ENCODE peak calls at places on chromosomes 12 and 14, in six cellular contexts. One of them, this sample, is unnamed.

GRCh38 chr12:106599302-106599701 is 16.5 kb downstream of the RFX4 start:
- DNase-seq in aorta: no peak
- DNase-seq in activated naive CD4-positive, alpha-beta T cell treated with anti-CD3 and anti-CD28 coated beads for 36 hours: no peak
- DNase-seq in SW480: no peak
- DNase-seq in fibroblast of lung: no peak
- DNase-seq in AG04450: no peak
- DNase-seq in this sample: no peak

GRCh38 chr14:86858043-86858442 is 1134.9 kb downstream of the GALC start:
- DNase-seq in aorta: no peak
- DNase-seq in activated naive CD4-positive, alpha-beta T cell treated with anti-CD3 and anti-CD28 coated beads for 36 hours: no peak
- DNase-seq in AG04450: no peak
- DNase-seq in SW480: no peak
- DNase-seq in fibroblast of lung: peak; percentile 82
- DNase-seq in this sample: no peak

GRCh38 chr12:66409195-66409871 is 107.0 kb downstream of the HELB start:
- DNase-seq in SW480: peak; percentile 24
- DNase-seq in activated naive CD4-positive, alpha-beta T cell treated with anti-CD3 and anti-CD28 coated beads for 36 hours: peak; percentile 59
- DNase-seq in aorta: no peak
- DNase-seq in AG04450: peak; percentile 61
- DNase-seq in fibroblast of lung: peak; percentile 52
- DNase-seq in this sample: peak; percentile 60

GRCh38 chr12:2359725-2360629 is 307.2 kb downstream of the CACNA1C start:
- DNase-seq in fibroblast of lung: no peak
- DNase-seq in SW480: no peak
- DNase-seq in activated naive CD4-positive, alpha-beta T cell treated with anti-CD3 and anti-CD28 coated beads for 36 hours: no peak
- DNase-seq in aorta: no peak
- DNase-seq in AG04450: no peak
- DNase-seq in this sample: no peak

GRCh38 chr12:47943492-47944359 is 19.7 kb upstream of the TMEM106C start:
- DNase-seq in activated naive CD4-positive, alpha-beta T cell treated with anti-CD3 and anti-CD28 coated beads for 36 hours: no peak
- DNase-seq in AG04450: no peak
- DNase-seq in fibroblast of lung: no peak
- DNase-seq in SW480: peak; percentile 65
- DNase-seq in aorta: no peak
- DNase-seq in this sample: no peak

GRCh38 chr12:82647853-82648252 is 38.9 kb upstream of the TMTC2 start:
- DNase-seq in fibroblast of lung: no peak
- DNase-seq in AG04450: no peak
- DNase-seq in SW480: no peak
- DNase-seq in activated naive CD4-positive, alpha-beta T cell treated with anti-CD3 and anti-CD28 coated beads for 36 hours: no peak
- DNase-seq in aorta: no peak
- DNase-seq in this sample: no peak

GRCh38 chr12:15540025-15540424 is 217.7 kb downstream of the PTPRO start:
- DNase-seq in AG04450: no peak
- DNase-seq in SW480: no peak
- DNase-seq in fibroblast of lung: no peak
- DNase-seq in activated naive CD4-positive, alpha-beta T cell treated with anti-CD3 and anti-CD28 coated beads for 36 hours: no peak
- DNase-seq in aorta: no peak
- DNase-seq in this sample: no peak

GRCh38 chr14:39847191-39847590 is 415.0 kb upstream of the FBXO33 start:
- DNase-seq in aorta: no peak
- DNase-seq in fibroblast of lung: peak; percentile 59
- DNase-seq in SW480: no peak
- DNase-seq in AG04450: no peak
- DNase-seq in activated naive CD4-positive, alpha-beta T cell treated with anti-CD3 and anti-CD28 coated beads for 36 hours: no peak
- DNase-seq in this sample: no peak

GRCh38 chr12:85059594-85059993 is 23.4 kb downstream of the LRRIQ1 start:
- DNase-seq in fibroblast of lung: no peak
- DNase-seq in aorta: no peak
- DNase-seq in SW480: no peak
- DNase-seq in AG04450: no peak
- DNase-seq in activated naive CD4-positive, alpha-beta T cell treated with anti-CD3 and anti-CD28 coated beads for 36 hours: no peak
- DNase-seq in this sample: no peak

GRCh38 chr14:39015360-39015961 is 87.6 kb downstream of the SEC23A start:
- DNase-seq in SW480: peak; percentile 49
- DNase-seq in fibroblast of lung: peak; percentile 44
- DNase-seq in aorta: no peak
- DNase-seq in AG04450: no peak
- DNase-seq in activated naive CD4-positive, alpha-beta T cell treated with anti-CD3 and anti-CD28 coated beads for 36 hours: peak; percentile 51
- DNase-seq in this sample: peak; percentile 43

GRCh38 chr14:78512021-78512420 is 341.8 kb downstream of the NRXN3 start:
- DNase-seq in fibroblast of lung: no peak
- DNase-seq in aorta: no peak
- DNase-seq in SW480: no peak
- DNase-seq in activated naive CD4-positive, alpha-beta T cell treated with anti-CD3 and anti-CD28 coated beads for 36 hours: no peak
- DNase-seq in AG04450: no peak
- DNase-seq in this sample: no peak

GRCh38 chr14:69363964-69364363 is 34.1 kb downstream of the ERH start:
- DNase-seq in fibroblast of lung: no peak
- DNase-seq in AG04450: no peak
- DNase-seq in aorta: no peak
- DNase-seq in SW480: no peak
- DNase-seq in activated naive CD4-positive, alpha-beta T cell treated with anti-CD3 and anti-CD28 coated beads for 36 hours: no peak
- DNase-seq in this sample: no peak

GRCh38 chr12:34402228-34402898 is 380.1 kb downstream of the ALG10 start:
- DNase-seq in fibroblast of lung: no peak
- DNase-seq in aorta: peak; percentile 24
- DNase-seq in activated naive CD4-positive, alpha-beta T cell treated with anti-CD3 and anti-CD28 coated beads for 36 hours: peak; percentile 2
- DNase-seq in AG04450: no peak
- DNase-seq in SW480: no peak
- DNase-seq in this sample: no peak

GRCh38 chr12:78118036-78118435 is 287.3 kb downstream of the NAV3 start:
- DNase-seq in AG04450: no peak
- DNase-seq in aorta: no peak
- DNase-seq in activated naive CD4-positive, alpha-beta T cell treated with anti-CD3 and anti-CD28 coated beads for 36 hours: no peak
- DNase-seq in SW480: no peak
- DNase-seq in fibroblast of lung: no peak
- DNase-seq in this sample: no peak

GRCh38 chr12:124848621-124849380 is 14.9 kb downstream of the SCARB1 start:
- DNase-seq in AG04450: no peak
- DNase-seq in activated naive CD4-positive, alpha-beta T cell treated with anti-CD3 and anti-CD28 coated beads for 36 hours: no peak
- DNase-seq in aorta: no peak
- DNase-seq in SW480: no peak
- DNase-seq in fibroblast of lung: no peak
- DNase-seq in this sample: no peak

GRCh38 chr14:92412912-92413311 is 89.9 kb downstream of the SLC24A4 start:
- DNase-seq in fibroblast of lung: no peak
- DNase-seq in aorta: no peak
- DNase-seq in activated naive CD4-positive, alpha-beta T cell treated with anti-CD3 and anti-CD28 coated beads for 36 hours: no peak
- DNase-seq in SW480: no peak
- DNase-seq in AG04450: no peak
- DNase-seq in this sample: no peak

GRCh38 chr14:65079788-65080187 is 22.5 kb downstream of the MAX start:
- DNase-seq in activated naive CD4-positive, alpha-beta T cell treated with anti-CD3 and anti-CD28 coated beads for 36 hours: no peak
- DNase-seq in aorta: no peak
- DNase-seq in fibroblast of lung: no peak
- DNase-seq in SW480: no peak
- DNase-seq in AG04450: no peak
- DNase-seq in this sample: no peak

GRCh38 chr14:32608880-32609279 is 279.8 kb downstream of the AKAP6 start:
- DNase-seq in activated naive CD4-positive, alpha-beta T cell treated with anti-CD3 and anti-CD28 coated beads for 36 hours: no peak
- DNase-seq in fibroblast of lung: peak; percentile 92
- DNase-seq in aorta: no peak
- DNase-seq in AG04450: no peak
- DNase-seq in SW480: no peak
- DNase-seq in this sample: no peak

GRCh38 chr12:64088431-64089349 is 133.4 kb downstream of the KICS2 start:
- DNase-seq in aorta: peak; percentile 70
- DNase-seq in SW480: peak; percentile 95
- DNase-seq in fibroblast of lung: peak; percentile 96
- DNase-seq in activated naive CD4-positive, alpha-beta T cell treated with anti-CD3 and anti-CD28 coated beads for 36 hours: no peak
- DNase-seq in AG04450: peak; percentile 87
- DNase-seq in this sample: no peak

GRCh38 chr14:50955373-50956043 is 11.2 kb upstream of the PYGL start:
- DNase-seq in aorta: peak; percentile 79
- DNase-seq in AG04450: peak; percentile 84
- DNase-seq in activated naive CD4-positive, alpha-beta T cell treated with anti-CD3 and anti-CD28 coated beads for 36 hours: peak; percentile 62
- DNase-seq in fibroblast of lung: peak; percentile 97
- DNase-seq in SW480: peak; percentile 90
- DNase-seq in this sample: peak; percentile 64

GRCh38 chr14:68506021-68506644 is 286.7 kb downstream of the ZFP36L1 start:
- DNase-seq in SW480: no peak
- DNase-seq in AG04450: no peak
- DNase-seq in aorta: no peak
- DNase-seq in activated naive CD4-positive, alpha-beta T cell treated with anti-CD3 and anti-CD28 coated beads for 36 hours: peak; percentile 11
- DNase-seq in fibroblast of lung: peak; percentile 87
- DNase-seq in this sample: no peak

GRCh38 chr12:82596484-82596883 is 90.2 kb upstream of the TMTC2 start:
- DNase-seq in SW480: no peak
- DNase-seq in AG04450: no peak
- DNase-seq in fibroblast of lung: no peak
- DNase-seq in activated naive CD4-positive, alpha-beta T cell treated with anti-CD3 and anti-CD28 coated beads for 36 hours: no peak
- DNase-seq in aorta: no peak
- DNase-seq in this sample: no peak

GRCh38 chr12:130764475-130765185 is 48.5 kb upstream of the RIMBP2 start:
- DNase-seq in activated naive CD4-positive, alpha-beta T cell treated with anti-CD3 and anti-CD28 coated beads for 36 hours: peak; percentile 71
- DNase-seq in SW480: no peak
- DNase-seq in AG04450: no peak
- DNase-seq in fibroblast of lung: peak; percentile 51
- DNase-seq in aorta: no peak
- DNase-seq in this sample: peak; percentile 84

GRCh38 chr12:83759906-83760305 is 1073.2 kb downstream of the TMTC2 start:
- DNase-seq in fibroblast of lung: no peak
- DNase-seq in aorta: no peak
- DNase-seq in activated naive CD4-positive, alpha-beta T cell treated with anti-CD3 and anti-CD28 coated beads for 36 hours: no peak
- DNase-seq in AG04450: no peak
- DNase-seq in SW480: no peak
- DNase-seq in this sample: no peak

GRCh38 chr14:106842687-106843086 is 1316.3 kb downstream of the TMEM121 start:
- DNase-seq in activated naive CD4-positive, alpha-beta T cell treated with anti-CD3 and anti-CD28 coated beads for 36 hours: no peak
- DNase-seq in aorta: no peak
- DNase-seq in AG04450: no peak
- DNase-seq in fibroblast of lung: no peak
- DNase-seq in SW480: peak; percentile 53
- DNase-seq in this sample: no peak

GRCh38 chr14:70955543-70956480 is 48.6 kb downstream of the PCNX1 start:
- DNase-seq in SW480: peak; percentile 21
- DNase-seq in fibroblast of lung: no peak
- DNase-seq in AG04450: peak; percentile 7
- DNase-seq in activated naive CD4-positive, alpha-beta T cell treated with anti-CD3 and anti-CD28 coated beads for 36 hours: peak; percentile 58
- DNase-seq in aorta: no peak
- DNase-seq in this sample: peak; percentile 58

GRCh38 chr12:124727244-124727673 is 136.4 kb downstream of the SCARB1 start:
- DNase-seq in SW480: peak; percentile 68
- DNase-seq in fibroblast of lung: peak; percentile 72
- DNase-seq in activated naive CD4-positive, alpha-beta T cell treated with anti-CD3 and anti-CD28 coated beads for 36 hours: no peak
- DNase-seq in aorta: peak; percentile 93
- DNase-seq in AG04450: no peak
- DNase-seq in this sample: no peak

GRCh38 chr12:131088701-131089525 is 135.2 kb downstream of the ADGRD1 start:
- DNase-seq in activated naive CD4-positive, alpha-beta T cell treated with anti-CD3 and anti-CD28 coated beads for 36 hours: no peak
- DNase-seq in fibroblast of lung: no peak
- DNase-seq in aorta: peak; percentile 32
- DNase-seq in AG04450: no peak
- DNase-seq in SW480: no peak
- DNase-seq in this sample: no peak